ENCODE peak calls at places on chromosome 4, in six cellular contexts. One of them, this sample, is unnamed.

GRCh38 chr4:23728393-23728792 is 161.5 kb downstream of the PPARGC1A start:
- DNase-seq in left ventricle myocardium inferior: no peak
- DNase-seq in testis: no peak
- DNase-seq in body of pancreas: no peak
- DNase-seq in MM.1S: no peak
- DNase-seq in cardiac muscle cell: no peak
- DNase-seq in this sample: no peak

GRCh38 chr4:54091637-54092404 is 8.1 kb upstream of the GSX2 start:
- DNase-seq in left ventricle myocardium inferior: peak; percentile 82
- DNase-seq in testis: peak; percentile 90
- DNase-seq in body of pancreas: peak; percentile 80
- DNase-seq in MM.1S: peak; percentile 59
- DNase-seq in cardiac muscle cell: peak; percentile 66
- DNase-seq in this sample: peak; percentile 91

GRCh38 chr4:152691761-152692160 is 12.0 kb upstream of the TMEM154 start:
- DNase-seq in left ventricle myocardium inferior: no peak
- DNase-seq in testis: no peak
- DNase-seq in body of pancreas: no peak
- DNase-seq in MM.1S: no peak
- DNase-seq in cardiac muscle cell: no peak
- DNase-seq in this sample: no peak

GRCh38 chr4:10118355-10119004 is 1.9 kb upstream of the WDR1 start:
- DNase-seq in left ventricle myocardium inferior: no peak
- DNase-seq in testis: no peak
- DNase-seq in body of pancreas: no peak
- DNase-seq in MM.1S: no peak
- DNase-seq in cardiac muscle cell: no peak
- DNase-seq in this sample: no peak

GRCh38 chr4:6116696-6117285 is 83.6 kb downstream of the JAKMIP1 start:
- DNase-seq in left ventricle myocardium inferior: no peak
- DNase-seq in testis: no peak
- DNase-seq in body of pancreas: no peak
- DNase-seq in MM.1S: no peak
- DNase-seq in cardiac muscle cell: no peak
- DNase-seq in this sample: no peak

GRCh38 chr4:175702703-175703102 is 109.4 kb downstream of the GPM6A start:
- DNase-seq in left ventricle myocardium inferior: no peak
- DNase-seq in testis: no peak
- DNase-seq in body of pancreas: no peak
- DNase-seq in MM.1S: no peak
- DNase-seq in cardiac muscle cell: no peak
- DNase-seq in this sample: no peak

GRCh38 chr4:78136109-78137081 is 79.3 kb downstream of the FRAS1 start:
- DNase-seq in left ventricle myocardium inferior: no peak
- DNase-seq in testis: no peak
- DNase-seq in body of pancreas: no peak
- DNase-seq in MM.1S: no peak
- DNase-seq in cardiac muscle cell: no peak
- DNase-seq in this sample: no peak

GRCh38 chr4:150493846-150494245 is 88.1 kb upstream of the MAB21L2 start:
- DNase-seq in left ventricle myocardium inferior: no peak
- DNase-seq in testis: no peak
- DNase-seq in body of pancreas: no peak
- DNase-seq in MM.1S: no peak
- DNase-seq in cardiac muscle cell: no peak
- DNase-seq in this sample: no peak

GRCh38 chr4:71231753-71232420 is 106.9 kb upstream of the SLC4A4 start:
- DNase-seq in left ventricle myocardium inferior: no peak
- DNase-seq in testis: no peak
- DNase-seq in body of pancreas: no peak
- DNase-seq in MM.1S: no peak
- DNase-seq in cardiac muscle cell: no peak
- DNase-seq in this sample: no peak

GRCh38 chr4:69546121-69546520 is 50.4 kb upstream of the UGT2B4 start:
- DNase-seq in left ventricle myocardium inferior: no peak
- DNase-seq in testis: no peak
- DNase-seq in body of pancreas: no peak
- DNase-seq in MM.1S: peak; percentile 42
- DNase-seq in cardiac muscle cell: no peak
- DNase-seq in this sample: no peak

GRCh38 chr4:86334020-86334750 is 25.7 kb downstream of the MAPK10 start:
- DNase-seq in left ventricle myocardium inferior: no peak
- DNase-seq in testis: no peak
- DNase-seq in body of pancreas: no peak
- DNase-seq in MM.1S: no peak
- DNase-seq in cardiac muscle cell: no peak
- DNase-seq in this sample: no peak

GRCh38 chr4:125011646-125012045 is 299.1 kb upstream of the ANKRD50 start:
- DNase-seq in left ventricle myocardium inferior: no peak
- DNase-seq in testis: no peak
- DNase-seq in body of pancreas: no peak
- DNase-seq in MM.1S: no peak
- DNase-seq in cardiac muscle cell: no peak
- DNase-seq in this sample: no peak

GRCh38 chr4:143701365-143701764 is 890 bp upstream of the FREM3 start:
- DNase-seq in left ventricle myocardium inferior: no peak
- DNase-seq in testis: no peak
- DNase-seq in body of pancreas: no peak
- DNase-seq in MM.1S: peak; percentile 77
- DNase-seq in cardiac muscle cell: no peak
- DNase-seq in this sample: no peak

GRCh38 chr4:40630335-40631021 is 814 bp upstream of the RBM47 start:
- DNase-seq in left ventricle myocardium inferior: peak; percentile 18
- DNase-seq in testis: peak; percentile 73
- DNase-seq in body of pancreas: peak; percentile 74
- DNase-seq in MM.1S: peak; percentile 65
- DNase-seq in cardiac muscle cell: peak; percentile 45
- DNase-seq in this sample: peak; percentile 80

GRCh38 chr4:8084712-8085490 is 73.7 kb downstream of the ABLIM2 start:
- DNase-seq in left ventricle myocardium inferior: no peak
- DNase-seq in testis: no peak
- DNase-seq in body of pancreas: no peak
- DNase-seq in MM.1S: no peak
- DNase-seq in cardiac muscle cell: no peak
- DNase-seq in this sample: peak; percentile 57

GRCh38 chr4:102451266-102451665 is 49.9 kb upstream of the NFKB1 start:
- DNase-seq in left ventricle myocardium inferior: no peak
- DNase-seq in testis: no peak
- DNase-seq in body of pancreas: no peak
- DNase-seq in MM.1S: no peak
- DNase-seq in cardiac muscle cell: no peak
- DNase-seq in this sample: no peak

GRCh38 chr4:147498031-147498700 is 17.3 kb downstream of the EDNRA start:
- DNase-seq in left ventricle myocardium inferior: no peak
- DNase-seq in testis: no peak
- DNase-seq in body of pancreas: no peak
- DNase-seq in MM.1S: no peak
- DNase-seq in cardiac muscle cell: no peak
- DNase-seq in this sample: no peak

GRCh38 chr4:111798840-111799239 is 346.4 kb upstream of the FAM241A start:
- DNase-seq in left ventricle myocardium inferior: no peak
- DNase-seq in testis: no peak
- DNase-seq in body of pancreas: no peak
- DNase-seq in MM.1S: no peak
- DNase-seq in cardiac muscle cell: peak; percentile 37
- DNase-seq in this sample: no peak

GRCh38 chr4:56245547-56246229 is 141.6 kb downstream of the AASDH start:
- DNase-seq in left ventricle myocardium inferior: no peak
- DNase-seq in testis: no peak
- DNase-seq in body of pancreas: no peak
- DNase-seq in MM.1S: no peak
- DNase-seq in cardiac muscle cell: no peak
- DNase-seq in this sample: no peak

DNA sequence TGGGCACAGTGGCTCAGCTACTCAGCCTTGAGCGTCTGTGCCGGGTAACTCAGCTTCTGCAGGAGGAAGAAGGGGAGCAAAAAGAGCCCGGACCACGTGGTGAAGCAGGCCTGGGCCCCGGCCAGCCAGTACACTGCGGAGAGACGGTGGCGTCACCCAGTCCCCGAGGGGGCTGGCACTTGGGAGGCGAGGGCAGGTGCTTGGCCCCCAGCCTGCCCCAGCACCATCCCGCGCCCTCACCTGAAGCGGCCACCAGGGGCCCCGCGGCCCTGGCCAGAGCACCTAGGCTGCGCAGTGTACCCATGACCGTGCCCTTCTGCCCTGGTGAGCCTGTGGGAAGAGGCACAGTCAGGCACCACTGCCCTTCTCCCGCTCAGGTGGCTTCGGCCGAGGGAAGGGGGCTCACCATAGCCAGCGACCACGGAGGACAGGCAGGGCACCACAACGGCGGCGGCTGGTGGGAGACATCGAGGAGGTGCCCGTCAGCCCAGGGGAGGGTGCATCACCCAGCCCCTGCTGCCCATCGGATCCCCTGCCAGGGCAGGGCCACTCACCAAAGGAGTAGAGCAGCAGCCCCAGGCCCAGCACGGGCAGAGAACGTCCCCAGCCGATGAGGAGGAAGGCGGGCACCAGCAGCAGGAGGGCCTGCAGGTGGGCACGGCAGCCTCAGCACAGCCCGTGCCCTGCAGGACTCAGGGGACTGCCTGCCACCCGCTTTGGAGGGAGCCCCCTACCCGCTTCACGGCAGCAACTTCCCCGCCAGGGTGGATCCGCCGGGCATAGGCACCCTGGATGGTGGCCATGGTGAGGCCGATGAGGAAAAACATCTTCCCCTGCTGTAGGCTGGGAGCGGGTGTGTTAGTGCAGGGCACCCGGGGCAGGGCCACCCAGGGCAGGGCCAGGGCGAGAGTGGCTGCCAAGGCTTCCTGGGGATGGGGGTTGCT is 32.1 kb downstream of the NOP14 start:
- DNase-seq in left ventricle myocardium inferior: peak; percentile 21
- DNase-seq in testis: no peak
- DNase-seq in body of pancreas: peak; percentile 90
- DNase-seq in MM.1S: no peak
- DNase-seq in cardiac muscle cell: no peak
- DNase-seq in this sample: peak; percentile 92
- H3K4me3 ChIP-seq in left ventricle myocardium inferior: no peak overlapping the region
- H3K4me3 ChIP-seq in testis: no peak overlapping the region
- H3K4me3 ChIP-seq in body of pancreas: no peak overlapping the region
- H3K4me3 ChIP-seq in MM.1S: no peak overlapping the region
- H3K4me3 ChIP-seq in cardiac muscle cell: no peak overlapping the region
- H3K4me3 ChIP-seq in this sample: no peak overlapping the region

DNA sequence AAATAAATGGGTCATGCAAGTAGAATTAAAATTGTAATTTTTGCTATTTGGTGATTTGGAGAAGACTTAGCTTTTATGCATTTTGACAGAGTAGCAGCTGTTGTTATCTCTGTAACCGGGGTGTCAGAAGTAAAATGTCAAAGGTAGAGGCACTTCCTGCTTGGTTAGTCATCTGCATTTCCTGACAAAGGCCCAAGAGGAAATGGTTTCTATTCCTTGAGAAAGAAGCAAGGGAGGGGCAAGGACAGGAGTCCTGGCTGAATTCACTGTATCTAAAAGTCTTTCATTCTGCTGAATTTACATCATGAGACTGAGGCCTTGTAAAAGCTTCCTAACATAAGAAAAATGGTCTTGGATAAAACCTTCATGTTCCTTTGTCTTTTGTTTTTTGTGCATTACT is 550.9 kb upstream of the BOD1L1 start:
- DNase-seq in left ventricle myocardium inferior: no peak
- DNase-seq in testis: no peak
- DNase-seq in body of pancreas: no peak
- DNase-seq in MM.1S: peak; percentile 79
- DNase-seq in cardiac muscle cell: no peak
- DNase-seq in this sample: no peak
- H3K27ac ChIP-seq in left ventricle myocardium inferior: no peak overlapping the region
- H3K27ac ChIP-seq in testis: no peak overlapping the region
- H3K27ac ChIP-seq in body of pancreas: no peak overlapping the region
- H3K27ac ChIP-seq in MM.1S: peak overlapping the region; percentile 99
- H3K27ac ChIP-seq in cardiac muscle cell: no peak overlapping the region
- H3K27ac ChIP-seq in this sample: no peak overlapping the region

DNA sequence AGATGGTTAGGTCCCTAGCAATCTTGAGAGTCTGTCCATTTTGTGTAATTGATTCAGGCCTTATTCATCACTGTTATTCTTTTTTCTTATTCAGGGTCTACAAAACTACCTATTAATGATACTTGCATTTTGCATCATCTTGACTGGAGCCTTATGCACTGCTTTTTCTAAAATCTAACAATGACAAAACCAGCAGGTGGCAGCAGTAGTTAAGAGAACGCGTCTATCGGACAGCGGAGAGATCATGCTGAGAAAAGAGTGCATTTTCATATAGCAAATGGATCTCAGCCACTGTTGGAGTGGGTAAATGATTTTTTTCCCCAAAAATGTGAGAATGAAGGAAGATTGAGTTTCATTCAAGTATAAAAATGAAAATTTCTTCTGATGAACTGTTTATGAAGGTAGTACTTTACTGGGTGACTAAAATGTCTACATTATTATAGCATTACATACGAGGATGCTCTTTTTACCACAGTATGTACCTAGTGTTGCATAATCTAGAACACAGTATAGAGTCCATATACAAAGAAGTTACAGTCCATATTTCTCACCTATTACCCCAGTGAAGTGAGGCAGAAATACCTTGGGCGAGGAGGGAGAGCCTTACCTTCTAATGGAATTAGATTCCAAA is 43.2 kb downstream of the TMEM144 start:
- DNase-seq in left ventricle myocardium inferior: no peak
- DNase-seq in testis: peak; percentile 73
- DNase-seq in body of pancreas: peak; percentile 56
- DNase-seq in MM.1S: peak; percentile 65
- DNase-seq in cardiac muscle cell: peak; percentile 67
- DNase-seq in this sample: no peak
- TF ChIP-seq CTCF in left ventricle myocardium inferior: peak; percentile 74
- TF ChIP-seq CTCF in testis: peak; percentile 42
- TF ChIP-seq CTCF in body of pancreas: peak; percentile 65
- TF ChIP-seq CTCF in MM.1S: peak; percentile 69
- TF ChIP-seq CTCF in cardiac muscle cell: peak; percentile 74
- TF ChIP-seq CTCF in this sample: no peak

GRCh38 chr4:89838005-89838404 is 1.0 kb upstream of the SNCA start:
- DNase-seq in left ventricle myocardium inferior: no peak
- DNase-seq in testis: no peak
- DNase-seq in body of pancreas: no peak
- DNase-seq in MM.1S: no peak
- DNase-seq in cardiac muscle cell: peak; percentile 35
- DNase-seq in this sample: no peak

GRCh38 chr4:89837385-89837995 is 529 bp upstream of the SNCA start:
- DNase-seq in left ventricle myocardium inferior: no peak
- DNase-seq in testis: peak; percentile 19
- DNase-seq in body of pancreas: peak; percentile 13
- DNase-seq in MM.1S: no peak
- DNase-seq in cardiac muscle cell: peak; percentile 65
- DNase-seq in this sample: peak; percentile 79

GRCh38 chr4:89835413-89835812 is 1.5 kb downstream of the SNCA start:
- DNase-seq in left ventricle myocardium inferior: no peak
- DNase-seq in testis: no peak
- DNase-seq in body of pancreas: no peak
- DNase-seq in MM.1S: no peak
- DNase-seq in cardiac muscle cell: no peak
- DNase-seq in this sample: no peak

GRCh38 chr4:89836031-89836777 is 757 bp downstream of the SNCA start:
- DNase-seq in left ventricle myocardium inferior: no peak
- DNase-seq in testis: no peak
- DNase-seq in body of pancreas: no peak
- DNase-seq in MM.1S: no peak
- DNase-seq in cardiac muscle cell: peak; percentile 16
- DNase-seq in this sample: no peak

GRCh38 chr4:89836897-89837384 is at the start of gene SNCA:
- DNase-seq in left ventricle myocardium inferior: peak; percentile 49
- DNase-seq in testis: peak; percentile 68
- DNase-seq in body of pancreas: peak; percentile 49
- DNase-seq in MM.1S: no peak
- DNase-seq in cardiac muscle cell: peak; percentile 89
- DNase-seq in this sample: peak; percentile 88
- H3K4me3 ChIP-seq in left ventricle myocardium inferior: peak within 1 kb of the TSS; percentile 76
- H3K4me3 ChIP-seq in testis: peak within 1 kb of the TSS; percentile 52
- H3K4me3 ChIP-seq in body of pancreas: no peak within 1 kb of the TSS
- H3K4me3 ChIP-seq in MM.1S: peak within 1 kb of the TSS; percentile 54
- H3K4me3 ChIP-seq in cardiac muscle cell: peak within 1 kb of the TSS; percentile 56
- H3K4me3 ChIP-seq in this sample: peak within 1 kb of the TSS; percentile 63